ENCODE peak calls at places on chromosomes 7 and 10, in four cellular contexts. T is keratinocyte; S is CD4-positive, alpha-beta memory T cell; L is heart left ventricle. U is an unnamed sample.

GRCh38 chr10:103281753-103282152 is 4.8 kb downstream of the INA start:
- DNase-seq in S (no peak), T (no peak), L (no peak), U (no peak)

GRCh38 chr7:104650991-104651680 is 322.7 kb downstream of the LHFPL3 start:
- DNase-seq in T (no peak), S (no peak), L (no peak), U (no peak)

GRCh38 chr7:70647801-70648491 is 484.0 kb upstream of the GALNT17 start:
- DNase-seq in S (peak; percentile 91), L (no peak), T (peak; percentile 63), U (no peak)

GRCh38 chr7:56229631-56230030 is 113.4 kb upstream of the NUPR2 start:
- DNase-seq in L (no peak), T (no peak), S (no peak), U (no peak)

GRCh38 chr7:118109607-118110006 is 74.4 kb upstream of the LSM8 start:
- DNase-seq in L (no peak), S (no peak), T (no peak), U (no peak)

GRCh38 chr7:19713676-19714075 is 4.8 kb upstream of the POLR1F start:
- DNase-seq in T (peak; percentile 11), L (no peak), S (peak; percentile 48), U (no peak)

GRCh38 chr10:49600046-49600445 is 10.1 kb upstream of the SLC18A3 start:
- DNase-seq in T (no peak), S (no peak), L (no peak), U (no peak)

GRCh38 chr7:92306153-92306552 is 60.4 kb downstream of the ANKIB1 start:
- DNase-seq in S (no peak), L (no peak), T (no peak), U (no peak)

GRCh38 chr7:30359957-30360356 is 75.6 kb downstream of the ZNRF2 start:
- DNase-seq in T (no peak), S (no peak), L (no peak), U (no peak)

GRCh38 chr10:5094265-5095205 is at the start of gene AKR1C3:
- DNase-seq in L (no peak), T (no peak), S (no peak), U (no peak)

GRCh38 chr10:68163735-68164134 is 54.4 kb downstream of the MYPN start:
- DNase-seq in T (no peak), S (no peak), L (no peak), U (no peak)

GRCh38 chr7:106260136-106260561 is 24.6 kb downstream of the NAMPT start:
- DNase-seq in S (no peak), T (no peak), L (no peak), U (no peak)

GRCh38 chr7:137980308-137980707 is 21.6 kb downstream of the CREB3L2 start:
- DNase-seq in T (no peak), S (no peak), L (no peak), U (no peak)

GRCh38 chr10:74926791-74927585 is 100.6 kb downstream of the KAT6B start:
- DNase-seq in L (no peak), T (no peak), S (no peak), U (no peak)

GRCh38 chr10:49292565-49293207 is 6.3 kb upstream of the C10orf71 start:
- DNase-seq in L (no peak), T (no peak), S (no peak), U (no peak)

GRCh38 chr7:77538186-77538907 is 1.3 kb downstream of the PTPN12 start:
- DNase-seq in T (peak; percentile 62), S (no peak), L (peak; percentile 91), U (peak; percentile 87)

GRCh38 chr10:69439350-69439739 is 11.9 kb upstream of the TSPAN15 start:
- DNase-seq in S (no peak), T (no peak), L (no peak), U (no peak)

GRCh38 chr7:147813316-147813715 is 777.2 kb upstream of the C7orf33 start:
- DNase-seq in S (no peak), T (no peak), L (no peak), U (no peak)

GRCh38 chr7:118169146-118169545 is 14.8 kb upstream of the LSM8 start:
- DNase-seq in S (no peak), T (no peak), L (no peak), U (no peak)

GRCh38 chr7:111030358-111030735 is 60.6 kb upstream of the LRRN3 start:
- DNase-seq in S (no peak), L (no peak), T (no peak), U (no peak)

GRCh38 chr7:116968626-116969025 is 15.3 kb downstream of the ST7 start:
- DNase-seq in T (no peak), S (no peak), L (no peak), U (no peak)

GRCh38 chr7:40008218-40008815 is 58.3 kb downstream of the CDK13 start:
- DNase-seq in L (no peak), S (no peak), T (no peak), U (no peak)

DNA sequence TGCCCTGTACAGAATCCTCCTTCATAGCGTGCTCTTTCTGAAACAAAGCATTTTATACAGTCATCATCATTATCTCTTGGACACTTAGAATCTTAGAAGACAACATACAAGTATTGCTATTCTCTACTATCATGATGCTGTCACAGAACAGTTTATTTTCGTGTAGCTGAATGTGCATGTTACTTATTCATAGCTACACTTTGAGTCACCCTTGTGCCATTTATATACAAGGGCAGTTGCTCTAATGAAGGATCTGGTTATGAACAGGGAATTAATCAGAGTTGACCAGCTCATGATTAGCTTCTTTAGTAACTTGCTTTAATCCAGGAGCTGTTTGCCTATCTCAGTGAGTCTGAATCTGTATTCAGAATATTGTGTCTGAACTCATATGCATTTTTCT is 11.2 kb downstream of the CASP2 start:
- DNase-seq in T (no peak), S (no peak), L (no peak), U (no peak)
- H3K36me3 ChIP-seq in T (peaks cover 46% of the 10 kb centered on the region), S (peaks cover 78% of the 10 kb centered on the region), L (no peaks in the 10 kb centered on the region), U (peaks cover 98% of the 10 kb centered on the region)

DNA sequence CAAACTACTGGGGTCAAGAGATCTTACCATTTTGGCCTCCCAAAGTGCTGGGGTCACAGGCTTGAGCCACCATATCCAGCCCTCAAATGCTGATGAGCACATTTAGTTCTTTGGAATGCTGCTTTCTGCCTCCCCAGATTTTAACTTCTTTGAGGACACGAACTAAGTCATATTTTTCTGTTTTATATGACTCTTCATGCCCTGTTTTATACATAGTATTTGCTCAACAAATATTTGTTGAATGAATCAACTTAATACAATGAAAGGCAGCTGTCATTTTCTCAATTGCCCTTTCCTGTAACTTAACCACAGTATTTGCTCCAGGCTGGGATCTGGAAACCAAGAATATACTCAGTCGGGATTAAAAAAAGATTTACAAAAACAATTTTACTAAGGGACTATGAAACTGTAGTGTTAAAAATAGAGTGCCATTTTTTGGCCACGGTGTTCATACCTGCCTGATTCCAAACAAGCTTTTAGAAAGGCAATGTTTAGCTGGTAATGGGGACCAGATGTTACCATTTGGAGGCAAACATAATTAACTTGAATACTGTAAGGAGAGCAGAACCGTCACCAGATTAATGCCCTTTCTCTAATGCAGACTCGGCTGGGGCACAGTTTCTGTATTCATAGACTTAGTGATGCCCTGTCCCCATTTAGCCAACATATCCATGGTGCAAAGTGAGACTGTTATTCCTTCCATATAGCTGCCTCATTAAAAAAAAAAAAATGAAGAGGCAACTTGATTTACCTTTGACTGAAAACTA is 117.6 kb downstream of the NRP1 start:
- DNase-seq in S (no peak), T (peak; percentile 44), L (no peak), U (no peak)
- H3K36me3 ChIP-seq in S (no peaks in the 10 kb centered on the region), T (peaks cover 28% of the 10 kb centered on the region), L (no peaks in the 10 kb centered on the region), U (peaks cover 97% of the 10 kb centered on the region)

GRCh38 chr10:124699471-124700292 is 44.5 kb downstream of the FAM53B start:
- DNase-seq in L (peak; percentile 72), T (no peak), S (peak; percentile 11), U (peak; percentile 69)

GRCh38 chr10:124700293-124701037 is 43.7 kb downstream of the FAM53B start:
- DNase-seq in S (peak; percentile 14), T (no peak), L (no peak), U (no peak)

GRCh38 chr10:124701435-124701834 is 42.7 kb downstream of the FAM53B start:
- DNase-seq in T (no peak), L (peak; percentile 98), S (peak; percentile 17), U (peak; percentile 95)

GRCh38 chr10:124701881-124702656 is 42.1 kb downstream of the FAM53B start:
- DNase-seq in T (no peak), L (peak; percentile 70), S (peak; percentile 78), U (peak; percentile 68)

DNA sequence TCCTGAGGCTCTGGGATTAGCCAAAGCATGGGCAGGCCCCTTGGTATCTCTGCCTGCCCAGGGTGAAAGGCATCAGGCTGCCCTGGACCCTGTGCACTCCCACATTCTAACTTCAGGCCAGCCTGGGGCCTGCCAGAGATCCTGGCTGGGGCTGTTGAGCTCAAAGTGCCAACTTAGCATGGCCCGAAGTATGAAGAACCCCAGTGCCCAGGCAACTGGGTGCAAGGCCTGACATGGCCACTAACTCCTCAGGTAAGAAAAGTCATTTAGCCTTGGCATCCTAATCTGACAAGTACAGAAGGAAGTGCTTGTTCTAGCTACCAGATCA is 43.2 kb downstream of the FAM53B start:
- DNase-seq in S (no peak), L (no peak), T (no peak), U (no peak)
- H3K36me3 ChIP-seq in S (peaks cover 16% of the 10 kb centered on the region), L (no peaks in the 10 kb centered on the region), T (peaks cover 19% of the 10 kb centered on the region), U (peaks cover 9% of the 10 kb centered on the region)

GRCh38 chr10:130399425-130399950 is 263.3 kb downstream of the GLRX3 start:
- DNase-seq in S (no peak), T (no peak), L (no peak), U (no peak)

GRCh38 chr10:130400890-130401289 is 264.7 kb downstream of the GLRX3 start:
- DNase-seq in S (no peak), L (no peak), T (no peak), U (no peak)

GRCh38 chr10:130396044-130396443 is 259.9 kb downstream of the GLRX3 start:
- DNase-seq in S (no peak), L (no peak), T (no peak), U (no peak)

GRCh38 chr10:130395248-130395936 is 259.2 kb downstream of the GLRX3 start:
- DNase-seq in L (no peak), S (no peak), T (no peak), U (no peak)

DNA sequence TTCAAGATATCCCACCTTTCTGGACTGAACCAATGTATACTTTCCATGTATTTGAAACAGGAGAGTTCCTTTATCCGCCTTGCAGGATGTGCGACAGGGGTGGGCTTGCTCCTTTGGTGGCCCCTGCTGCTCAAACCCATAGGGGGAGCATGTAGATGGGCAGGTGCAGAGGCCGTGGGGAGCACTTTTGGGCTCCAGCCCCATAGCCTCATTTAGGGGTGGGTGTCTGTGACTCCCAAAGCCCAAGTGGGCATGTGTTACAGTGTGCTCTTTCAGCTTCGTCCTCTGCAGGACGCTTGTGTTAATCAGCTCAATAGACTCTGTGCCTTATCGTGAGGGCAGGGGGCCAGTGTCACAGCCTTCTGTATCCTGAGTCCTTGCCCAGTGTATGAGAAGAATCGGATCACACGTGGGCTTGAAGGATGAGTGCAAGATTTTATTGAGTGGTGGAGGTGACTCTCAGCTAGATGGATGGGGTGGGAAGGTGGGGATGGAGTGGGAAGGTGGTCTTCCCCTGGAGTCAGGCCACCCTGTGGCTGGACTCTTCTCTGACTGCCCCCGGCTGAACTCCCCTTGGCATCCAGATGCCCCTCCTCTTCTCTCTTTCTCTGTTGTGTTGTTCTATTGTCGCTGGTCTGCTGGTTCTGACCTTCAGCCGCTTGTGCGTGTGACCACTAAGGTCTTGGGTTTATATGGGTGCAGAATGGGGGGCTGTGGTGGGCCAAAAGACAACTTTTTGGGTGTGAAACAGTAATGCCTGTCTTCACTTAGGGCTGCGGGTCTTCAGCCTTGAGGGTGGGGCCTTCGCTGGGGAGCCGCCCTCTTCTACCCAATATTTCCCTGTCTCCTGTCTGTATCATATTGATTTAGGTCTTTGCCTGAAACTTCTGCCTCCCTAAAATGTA is 262.2 kb downstream of the GLRX3 start:
- DNase-seq in L (no peak), S (no peak), T (no peak), U (no peak)
- H3K36me3 ChIP-seq in L (no peaks in the 10 kb centered on the region), S (no peaks in the 10 kb centered on the region), T (no peaks in the 10 kb centered on the region), U (no peaks in the 10 kb centered on the region)

GRCh38 chr10:93672022-93672678 is 30.2 kb downstream of the FRA10AC1 start:
- DNase-seq in L (no peak), S (no peak), T (no peak), U (no peak)
- H3K36me3 ChIP-seq in L (no peaks in the 10 kb centered on the region), S (peaks cover 28% of the 10 kb centered on the region), T (peaks cover 4% of the 10 kb centered on the region), U (peaks cover 82% of the 10 kb centered on the region)

U was measured in left ventricle myocardium inferior.